ENCODE peak calls at places on chromosomes 11 and 22, in nine cellular contexts. P is right lobe of liver; L is bronchial epithelial cell; A is left colon; O is NAMALWA; N is heart left ventricle; Q is HS-5; T is CD4-positive, alpha-beta memory T cell; B is right cardiac atrium. F is an unnamed sample.

GRCh38 chr11:69040581-69041260 is 8.0 kb upstream of the TPCN2 start:
- DNase-seq in L (no peak), B (no peak), A (no peak), O (no peak), N (no peak), Q (peak), P (no peak), T (no peak), F (no peak)

GRCh38 chr22:50301581-50301991 is 5.9 kb downstream of the PLXNB2 start:
- DNase-seq in O (peak), A (peak), P (no peak), N (no peak), L (no peak), B (no peak), T (no peak), Q (no peak), F (no peak)

GRCh38 chr11:45366196-45366595 is 80.1 kb upstream of the SYT13 start:
- DNase-seq in O (no peak), T (no peak), A (no peak), P (peak), Q (no peak), N (no peak), B (no peak), L (no peak), F (no peak)

GRCh38 chr11:133718238-133718637 is 127.1 kb downstream of the SPATA19 start:
- DNase-seq in L (no peak), O (no peak), P (no peak), N (no peak), B (no peak), A (no peak), T (no peak), Q (no peak), F (no peak)

GRCh38 chr11:61332823-61333637 is at the start of the genes DDB1 and TKFC:
- DNase-seq in O (peak), B (peak), T (peak), L (peak), P (peak), Q (peak), A (peak), N (peak), F (peak)

GRCh38 chr22:20981787-20982562 is at the start of gene LZTR1:
- DNase-seq in O (peak), B (peak), N (peak), L (peak), P (peak), Q (no peak), T (peak), A (peak), F (peak)

GRCh38 chr11:118610220-118610772 is 2.9 kb downstream of the PHLDB1 start:
- DNase-seq in A (no peak), L (no peak), Q (no peak), B (peak), P (no peak), N (no peak), O (no peak), T (peak), F (no peak)

GRCh38 chr11:103584021-103584420 is 452.4 kb upstream of the DDI1 start:
- DNase-seq in Q (no peak), O (no peak), B (no peak), N (no peak), A (no peak), T (no peak), P (no peak), L (no peak), F (no peak)

GRCh38 chr11:121249039-121249663 is 43.4 kb upstream of the SC5D start:
- DNase-seq in N (no peak), P (no peak), B (no peak), L (peak), T (peak), Q (peak), A (no peak), O (peak), F (peak)

GRCh38 chr11:130166457-130166784 is 6.8 kb downstream of the ST14 start:
- DNase-seq in N (peak), O (peak), P (no peak), L (peak), A (no peak), B (no peak), Q (peak), T (no peak), F (peak)

GRCh38 chr11:67060111-67060522 is 3.5 kb downstream of the RHOD start:
- DNase-seq in A (no peak), B (no peak), N (no peak), P (no peak), T (no peak), O (no peak), Q (no peak), L (peak), F (peak)

GRCh38 chr11:69234740-69235710 is 58.9 kb upstream of the MYEOV start:
- DNase-seq in O (peak), T (no peak), A (no peak), Q (no peak), P (no peak), L (no peak), B (no peak), N (no peak), F (no peak)

GRCh38 chr11:6505577-6506240 is 8.6 kb downstream of the DNHD1 start:
- DNase-seq in P (no peak), B (no peak), N (no peak), O (peak), T (peak), L (peak), A (no peak), Q (peak), F (peak)

GRCh38 chr11:118258410-118258809 is 5.7 kb downstream of the MPZL2 start:
- DNase-seq in N (no peak), A (no peak), B (no peak), O (peak), Q (no peak), L (peak), T (no peak), P (no peak), F (peak)

GRCh38 chr11:11425806-11426205 is 72.8 kb upstream of the CSNK2A3 start:
- DNase-seq in Q (no peak), A (no peak), P (no peak), O (no peak), N (no peak), B (no peak), T (no peak), L (no peak), F (no peak)

GRCh38 chr11:76810151-76810853 is 27.1 kb downstream of the TSKU start:
- DNase-seq in P (no peak), B (no peak), Q (no peak), T (peak), O (peak), L (peak), A (peak), N (no peak), F (peak)

GRCh38 chr22:20268350-20269012 is 363 bp upstream of the RTN4R start:
- DNase-seq in T (peak), P (peak), N (peak), B (peak), O (peak), L (peak), A (peak), Q (no peak), F (peak)

GRCh38 chr11:60931897-60932296 is 7.6 kb downstream of the TMEM132A start:
- DNase-seq in A (no peak), B (no peak), P (no peak), Q (no peak), N (no peak), T (no peak), O (no peak), L (no peak), F (no peak)

GRCh38 chr22:24107668-24108067 is 73.6 kb upstream of the SUSD2 start:
- DNase-seq in L (peak), Q (peak), N (peak), A (peak), T (no peak), O (no peak), P (peak), B (peak), F (peak)

GRCh38 chr11:69378303-69379141 is 84.6 kb downstream of the MYEOV start:
- DNase-seq in Q (no peak), T (no peak), P (peak), A (no peak), O (no peak), N (no peak), B (no peak), L (no peak), F (no peak)

GRCh38 chr11:132357811-132358572 is 987.6 kb downstream of the NTM start:
- DNase-seq in Q (no peak), A (no peak), T (no peak), L (no peak), N (no peak), B (no peak), O (no peak), P (no peak), F (no peak)

GRCh38 chr22:20247010-20247505 is 21.1 kb downstream of the RTN4R start:
- DNase-seq in T (no peak), O (peak), B (peak), N (no peak), L (no peak), A (peak), P (peak), Q (no peak), F (no peak)

GRCh38 chr11:116865696-116866095 is 28.3 kb upstream of the APOA1 start:
- DNase-seq in O (no peak), T (no peak), Q (peak), N (no peak), P (no peak), B (no peak), L (no peak), A (no peak), F (no peak)

GRCh38 chr22:32796865-32797573 is 4.5 kb upstream of the TIMP3 start:
- DNase-seq in A (peak), N (peak), O (peak), L (peak), B (peak), Q (no peak), T (peak), P (peak), F (peak)

GRCh38 chr22:24455751-24456426 is 28.5 kb downstream of the ADORA2A start:
- DNase-seq in N (peak), L (no peak), P (peak), B (peak), T (no peak), Q (no peak), A (no peak), O (no peak), F (no peak)

GRCh38 chr11:14793546-14793945 is 98.5 kb downstream of the CYP2R1 start:
- DNase-seq in N (no peak), L (peak), T (no peak), P (no peak), Q (no peak), O (no peak), B (no peak), A (no peak), F (no peak)

GRCh38 chr11:112320668-112321067 is 60.0 kb upstream of the PLET1 start:
- DNase-seq in L (peak), Q (no peak), P (peak), N (peak), A (peak), O (no peak), B (peak), T (no peak), F (peak)

GRCh38 chr22:29478326-29479276 is 1.4 kb upstream of the NEFH start:
- DNase-seq in L (no peak), B (peak), T (peak), N (no peak), A (no peak), O (peak), P (no peak), Q (no peak), F (peak)

GRCh38 chr11:114348200-114349191 is 51.8 kb downstream of the C11orf71 start:
- DNase-seq in T (peak), A (peak), L (peak), Q (no peak), P (no peak), N (no peak), B (no peak), O (peak), F (peak)

GRCh38 chr22:26471522-26471921 is 12.1 kb downstream of the HPS4 start:
- DNase-seq in Q (peak), O (no peak), L (peak), A (no peak), B (no peak), P (no peak), T (no peak), N (no peak), F (peak)

GRCh38 chr11:26234451-26234850 is 97.5 kb upstream of the ANO3 start:
- DNase-seq in N (no peak), Q (peak), A (no peak), O (no peak), P (no peak), B (no peak), L (peak), T (no peak), F (peak)

GRCh38 chr11:33598426-33599069 is 102.1 kb downstream of the C11orf91 start:
- DNase-seq in T (no peak), Q (no peak), L (no peak), B (no peak), N (no peak), O (no peak), A (no peak), P (no peak), F (no peak)

GRCh38 chr11:128497057-128497957 is 90.1 kb downstream of the ETS1 start:
- DNase-seq in L (peak), A (no peak), Q (peak), N (no peak), B (peak), P (no peak), O (peak), T (no peak), F (peak)

GRCh38 chr11:108870373-108871020 is 205.6 kb downstream of the DDX10 start:
- DNase-seq in P (no peak), T (no peak), B (no peak), L (peak), O (no peak), Q (peak), N (no peak), A (no peak), F (peak)

F was measured in epithelial cell of esophagus.